ENCODE peak calls at places on chromosomes 13 and 19, in eight cellular contexts. I, V, X, F, S, Z, Q and A are unnamed samples.

GRCh38 chr13:48615017-48615416 is 38.7 kb upstream of the CYSLTR2 start:
- DNase-seq in I (no peak), V (no peak), X (no peak), F (no peak), S (no peak), Z (no peak), Q (no peak), A (no peak)

GRCh38 chr13:76758257-76758656 is 127.9 kb downstream of the KCTD12 start:
- DNase-seq in I (no peak), V (no peak), X (no peak), F (no peak), S (no peak), Z (no peak), Q (no peak), A (no peak)

GRCh38 chr13:113533441-113533840 is 42.9 kb upstream of the DCUN1D2 start:
- DNase-seq in I (no peak), V (no peak), X (no peak), F (no peak), S (no peak), Z (no peak), Q (no peak), A (no peak)

GRCh38 chr19:17246681-17247425 is 1.1 kb upstream of the NR2F6 start:
- DNase-seq in I (no peak), V (no peak), X (no peak), F (peak; percentile 72), S (no peak), Z (peak; percentile 41), Q (no peak), A (no peak)

GRCh38 chr19:7924241-7924640 is 1.7 kb downstream of the CTXN1 start:
- DNase-seq in I (no peak), V (no peak), X (no peak), F (no peak), S (no peak), Z (no peak), Q (no peak), A (no peak)

GRCh38 chr13:96299235-96299634 is 209.3 kb downstream of the HS6ST3 start:
- DNase-seq in I (no peak), V (no peak), X (no peak), F (no peak), S (no peak), Z (no peak), Q (no peak), A (no peak)

GRCh38 chr19:29804493-29804892 is 7.3 kb upstream of the CCNE1 start:
- DNase-seq in I (peak; percentile 11), V (no peak), X (no peak), F (no peak), S (no peak), Z (no peak), Q (no peak), A (no peak)

GRCh38 chr13:97810152-97810551 is 143.3 kb upstream of the IPO5 start:
- DNase-seq in I (no peak), V (no peak), X (no peak), F (no peak), S (no peak), Z (peak; percentile 43), Q (peak; percentile 13), A (no peak)